ENCODE peak calls at places on chromosomes 1 and 21, in six cellular contexts. H is H9, Z is IMR-90, Y is neuronal stem cell, V is H1, S is trophoblast cell. I is an unnamed sample.
A peak's percentile ranks its signal among the peaks of the same experiment; 100 is the strongest.

GRCh38 chr1:32763221-32763620 is 53.9 kb downstream of the YARS1 start:
- DNase-seq in H (no peak), Z (no peak), Y (no peak), V (no peak), S (peak; percentile 94), I (no peak)

GRCh38 chr1:183191833-183192232 is 5.8 kb downstream of the LAMC2 start:
- DNase-seq in H (no peak), Z (peak; percentile 95), Y (no peak), V (no peak), S (no peak), I (peak; percentile 69)

GRCh38 chr1:95072117-95072516 is 634 bp downstream of the ALG14 start:
- DNase-seq in H (no peak), Z (no peak), Y (no peak), V (no peak), S (no peak), I (no peak)

GRCh38 chr1:89407355-89407754 is 43.5 kb downstream of the GBP6 start:
- DNase-seq in H (no peak), Z (peak; percentile 3), Y (no peak), V (no peak), S (peak; percentile 8), I (peak; percentile 39)

GRCh38 chr21:17463441-17463840 is 49.4 kb upstream of the CXADR start:
- DNase-seq in H (no peak), Z (peak; percentile 97), Y (no peak), V (no peak), S (no peak), I (peak; percentile 44)

GRCh38 chr1:28553229-28553930 is 495 bp downstream of the TRNAU1AP start:
- DNase-seq in H (no peak), Z (peak; percentile 51), Y (no peak), V (no peak), S (peak; percentile 35), I (peak; percentile 58)

GRCh38 chr1:36872126-36872754 is 162.1 kb downstream of the GRIK3 start:
- DNase-seq in H (no peak), Z (no peak), Y (no peak), V (no peak), S (no peak), I (no peak)

GRCh38 chr1:36643391-36644270 is 160.9 kb upstream of the CSF3R start:
- DNase-seq in H (no peak), Z (no peak), Y (no peak), V (no peak), S (no peak), I (no peak)

GRCh38 chr1:247090455-247090854 is 11.8 kb upstream of the ZNF670 start:
- DNase-seq in H (no peak), Z (no peak), Y (no peak), V (no peak), S (no peak), I (no peak)

GRCh38 chr1:1179983-1180861 is 6.5 kb downstream of the TTLL10 start:
- DNase-seq in H (peak; percentile 36), Z (no peak), Y (no peak), V (peak; percentile 50), S (no peak), I (no peak)

DNA sequence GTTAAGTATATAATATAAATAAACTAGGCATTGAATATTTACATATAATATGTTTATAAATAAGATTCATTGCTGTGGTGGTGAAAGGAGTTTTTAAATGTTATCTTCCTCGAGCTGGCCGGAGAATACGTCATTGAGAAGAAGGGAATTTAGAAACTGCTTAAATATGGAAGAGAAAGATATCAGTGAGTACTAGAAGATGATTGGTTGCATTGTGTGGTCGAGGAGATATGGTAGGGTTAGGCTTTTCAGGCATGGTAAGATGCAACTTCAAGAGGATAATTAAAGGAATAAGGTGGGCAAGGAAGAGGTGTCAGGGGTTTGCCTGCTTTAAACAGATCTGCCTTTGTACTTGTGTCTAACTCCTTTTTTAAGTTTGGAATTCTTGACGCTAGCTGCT is 73.5 kb downstream of the RPS6KC1 start:
- DNase-seq in H (no peak), Z (no peak), Y (no peak), V (no peak), S (no peak), I (no peak)
- H2AFZ ChIP-seq in H (no peak overlapping the region), Z (no peak overlapping the region), Y (no peak overlapping the region), V (no peak overlapping the region), S (no peak overlapping the region), I (no peak overlapping the region)

GRCh38 chr1:221230605-221231004 is 351.4 kb downstream of the HLX start:
- DNase-seq in H (no peak), Z (peak; percentile 37), Y (no peak), V (no peak), S (no peak), I (peak; percentile 76)
- H2BK120ac ChIP-seq in H (no peak overlapping the region), Z (no peak overlapping the region), Y (no peak overlapping the region), V (no peak overlapping the region), S (no peak overlapping the region), I (no peak overlapping the region)

DNA sequence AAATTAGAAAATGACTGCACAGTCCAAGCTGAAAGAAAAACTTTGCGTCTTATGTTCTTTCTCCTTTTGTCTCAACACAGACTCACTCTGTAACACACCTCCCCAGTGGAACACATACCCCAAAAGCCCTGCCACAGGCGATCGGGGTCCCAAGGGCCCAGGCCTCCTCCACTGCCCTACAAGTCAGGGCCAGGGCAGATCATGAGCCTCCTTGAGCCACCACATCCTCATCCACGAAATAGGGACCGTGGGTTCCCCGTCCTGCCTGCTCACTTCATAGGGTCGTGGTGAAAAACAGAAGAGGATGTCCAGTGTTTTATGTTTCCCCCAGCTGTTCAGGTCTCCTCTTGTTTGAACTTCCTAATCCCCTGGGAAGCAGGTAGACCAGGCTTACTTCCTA is 116.7 kb downstream of the KCNN3 start:
- DNase-seq in H (no peak), Z (no peak), Y (no peak), V (no peak), S (no peak), I (no peak)
- H4K91ac ChIP-seq in H (no peak overlapping the region), Z (no peak overlapping the region), Y (no peak overlapping the region), V (no peak overlapping the region), S (no peak overlapping the region), I (no peak overlapping the region)

DNA sequence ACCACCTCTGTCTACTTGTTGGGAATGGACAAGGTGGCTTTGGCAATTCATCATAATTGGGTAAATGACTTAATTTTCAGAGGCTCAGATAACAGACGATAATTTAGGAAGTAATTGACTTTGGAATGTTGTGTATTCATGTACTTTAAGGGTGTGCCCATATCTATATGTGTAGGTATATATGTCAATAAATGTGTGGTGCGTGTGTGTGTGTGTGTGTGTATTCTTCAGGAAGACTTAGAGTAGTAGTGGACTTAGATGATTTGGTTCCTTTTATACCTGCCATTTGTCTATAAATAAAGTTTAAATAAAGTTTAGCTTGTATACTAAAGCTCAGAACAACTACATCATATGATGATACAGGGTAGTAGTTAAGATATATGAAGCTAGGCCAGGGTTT is 20.0 kb upstream of the JUN start:
- DNase-seq in H (no peak), Z (no peak), Y (no peak), V (no peak), S (no peak), I (no peak)
- H2AFZ ChIP-seq in H (no peak overlapping the region), Z (no peak overlapping the region), Y (no peak overlapping the region), V (no peak overlapping the region), S (no peak overlapping the region), I (no peak overlapping the region)

DNA sequence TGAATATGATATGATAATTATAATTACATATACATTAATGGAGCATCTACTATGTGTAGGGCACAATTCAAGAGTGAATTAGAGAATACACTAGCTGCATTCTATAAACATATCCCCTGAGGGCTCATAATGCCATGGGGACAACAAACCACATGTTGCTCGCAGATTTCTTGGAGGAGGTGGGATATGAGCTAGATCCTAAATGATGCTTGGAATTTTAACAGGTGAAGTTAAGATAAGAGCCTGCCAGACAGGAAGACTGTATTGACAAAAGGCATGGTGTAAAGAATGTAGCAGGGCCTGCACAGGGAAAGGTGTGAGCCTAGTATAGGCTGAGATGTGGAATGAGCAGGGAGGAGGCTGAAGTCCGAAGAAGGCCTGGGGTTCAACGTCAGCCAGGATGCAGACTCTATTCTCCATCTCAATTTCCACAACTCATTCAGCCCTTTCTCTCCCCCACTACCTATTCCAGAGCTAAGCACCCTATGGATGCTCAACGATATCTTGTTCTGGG is 120.2 kb downstream of the ELAVL4 start:
- DNase-seq in H (no peak), Z (no peak), Y (no peak), V (no peak), S (peak; percentile 82), I (no peak)
- H2BK120ac ChIP-seq in H (no peak overlapping the region), Z (no peak overlapping the region), Y (no peak overlapping the region), V (no peak overlapping the region), S (no peak overlapping the region), I (no peak overlapping the region)

GRCh38 chr1:22809783-22810182 is 99.1 kb downstream of the EPHB2 start:
- DNase-seq in H (no peak), Z (no peak), Y (no peak), V (no peak), S (no peak), I (no peak)
- H4K91ac ChIP-seq in H (no peak overlapping the region), Z (no peak overlapping the region), Y (no peak overlapping the region), V (no peak overlapping the region), S (peak overlapping the region; percentile 27), I (peak overlapping the region; percentile 4)

GRCh38 chr1:234737210-234737761 is 127.3 kb upstream of the IRF2BP2 start:
- DNase-seq in H (no peak), Z (no peak), Y (no peak), V (no peak), S (no peak), I (no peak)
- H2AFZ ChIP-seq in H (no peak overlapping the region), Z (no peak overlapping the region), Y (no peak overlapping the region), V (no peak overlapping the region), S (no peak overlapping the region), I (no peak overlapping the region)

DNA sequence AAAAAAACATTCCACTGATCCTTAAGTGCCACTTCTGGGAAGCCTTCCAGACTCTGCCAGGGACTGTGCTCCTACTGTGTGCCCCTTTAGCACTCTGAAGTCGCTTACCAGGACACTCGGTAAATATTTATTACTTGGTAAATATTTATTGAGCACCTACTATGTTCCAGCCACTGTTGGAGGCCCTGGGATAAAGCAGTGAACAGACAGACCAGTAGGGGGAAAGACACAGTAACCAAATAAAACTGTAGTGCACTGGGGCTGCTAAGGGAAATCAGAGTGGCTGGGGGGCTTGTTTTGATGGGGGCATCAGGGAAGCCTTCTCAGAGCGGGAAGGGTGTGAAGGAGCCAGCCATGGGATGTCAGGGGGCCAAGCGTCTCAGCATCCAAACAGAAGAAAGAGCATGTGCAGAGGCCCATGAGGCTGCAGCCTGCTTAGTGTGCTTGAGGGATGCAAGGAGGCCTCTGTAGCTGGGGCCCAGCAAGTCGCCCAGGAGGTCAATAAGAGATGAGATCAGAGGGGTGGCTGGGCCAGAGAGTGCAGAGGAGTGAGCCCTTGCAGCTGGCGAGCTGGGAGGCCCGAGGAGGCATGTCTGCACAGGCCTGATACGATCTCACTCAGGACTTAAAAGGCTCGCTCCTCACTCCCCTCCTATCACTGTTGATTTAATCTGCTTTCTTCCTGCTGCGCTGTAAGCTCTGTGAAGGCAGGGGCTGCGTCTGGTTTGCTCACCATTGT is 28.6 kb downstream of the KAZN start:
- DNase-seq in H (no peak), Z (peak; percentile 3), Y (no peak), V (no peak), S (no peak), I (peak; percentile 19)
- H2BK120ac ChIP-seq in H (no peak overlapping the region), Z (no peak overlapping the region), Y (no peak overlapping the region), V (no peak overlapping the region), S (peak overlapping the region; percentile 47), I (no peak overlapping the region)

DNA sequence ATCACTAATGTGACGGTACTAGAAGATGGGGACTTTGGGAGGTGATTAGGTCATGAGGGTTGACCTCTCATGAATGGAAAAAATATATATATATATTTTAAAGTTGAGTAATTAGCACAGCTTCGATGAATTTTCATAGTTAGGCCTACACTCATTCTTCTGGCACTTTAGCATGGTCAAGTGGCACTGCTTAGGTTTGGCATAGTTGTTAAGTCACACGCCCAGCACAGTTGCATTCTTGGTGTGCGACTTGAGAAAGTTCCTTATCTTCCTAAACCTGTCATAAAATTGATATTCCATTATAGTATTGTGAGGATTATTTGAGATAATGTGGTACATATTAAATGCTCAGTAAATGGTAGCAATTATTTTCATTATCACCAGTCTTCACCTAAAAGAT is 47.7 kb downstream of the MAN1A2 start:
- DNase-seq in H (no peak), Z (no peak), Y (no peak), V (no peak), S (no peak), I (no peak)
- H4K91ac ChIP-seq in H (no peak overlapping the region), Z (no peak overlapping the region), Y (no peak overlapping the region), V (no peak overlapping the region), S (no peak overlapping the region), I (no peak overlapping the region)

I was measured in mesenchymal stem cell.